ENCODE peak calls at places on chromosomes 4 and X, in seven cellular contexts. One of them, this sample, is unnamed.

GRCh38 chrX:130539721-130540321 is 138.0 kb downstream of the RBMX2 start:
- DNase-seq in naive thymus-derived CD8-positive, alpha-beta T cell: peak
- DNase-seq in ecto neural progenitor cell: peak
- DNase-seq in heart right ventricle: peak
- DNase-seq in GM12865: peak
- DNase-seq in amniotic stem cell: peak
- DNase-seq in cardiac septum: no peak
- DNase-seq in this sample: peak

GRCh38 chr4:78205601-78206000 is 148.5 kb downstream of the FRAS1 start:
- DNase-seq in naive thymus-derived CD8-positive, alpha-beta T cell: no peak
- DNase-seq in ecto neural progenitor cell: peak
- DNase-seq in heart right ventricle: no peak
- DNase-seq in GM12865: no peak
- DNase-seq in amniotic stem cell: no peak
- DNase-seq in cardiac septum: no peak
- DNase-seq in this sample: no peak

GRCh38 chr4:139633661-139634060 is 32.0 kb upstream of the MGST2 start:
- DNase-seq in naive thymus-derived CD8-positive, alpha-beta T cell: no peak
- DNase-seq in ecto neural progenitor cell: no peak
- DNase-seq in heart right ventricle: peak
- DNase-seq in GM12865: no peak
- DNase-seq in amniotic stem cell: no peak
- DNase-seq in cardiac septum: no peak
- DNase-seq in this sample: no peak

GRCh38 chr4:7861440-7861881 is 78.2 kb downstream of the AFAP1 start:
- DNase-seq in naive thymus-derived CD8-positive, alpha-beta T cell: no peak
- DNase-seq in ecto neural progenitor cell: no peak
- DNase-seq in heart right ventricle: peak
- DNase-seq in GM12865: no peak
- DNase-seq in amniotic stem cell: peak
- DNase-seq in cardiac septum: no peak
- DNase-seq in this sample: peak

GRCh38 chr4:46392421-46392820 is 2.5 kb upstream of the GABRA2 start:
- DNase-seq in naive thymus-derived CD8-positive, alpha-beta T cell: no peak
- DNase-seq in ecto neural progenitor cell: no peak
- DNase-seq in heart right ventricle: no peak
- DNase-seq in GM12865: no peak
- DNase-seq in amniotic stem cell: no peak
- DNase-seq in cardiac septum: no peak
- DNase-seq in this sample: no peak

GRCh38 chrX:66912417-66912816 is 273.5 kb upstream of the EDA2R start:
- DNase-seq in naive thymus-derived CD8-positive, alpha-beta T cell: no peak
- DNase-seq in ecto neural progenitor cell: no peak
- DNase-seq in heart right ventricle: no peak
- DNase-seq in GM12865: no peak
- DNase-seq in amniotic stem cell: no peak
- DNase-seq in cardiac septum: no peak
- DNase-seq in this sample: no peak

GRCh38 chrX:80817002-80817401 is 7.3 kb upstream of the BRWD3 start:
- DNase-seq in naive thymus-derived CD8-positive, alpha-beta T cell: no peak
- DNase-seq in ecto neural progenitor cell: no peak
- DNase-seq in heart right ventricle: no peak
- DNase-seq in GM12865: no peak
- DNase-seq in amniotic stem cell: no peak
- DNase-seq in cardiac septum: no peak
- DNase-seq in this sample: no peak

GRCh38 chrX:132631579-132632232 is 142.9 kb upstream of the MBNL3 start:
- DNase-seq in naive thymus-derived CD8-positive, alpha-beta T cell: no peak
- DNase-seq in ecto neural progenitor cell: no peak
- DNase-seq in heart right ventricle: no peak
- DNase-seq in GM12865: peak
- DNase-seq in amniotic stem cell: no peak
- DNase-seq in cardiac septum: no peak
- DNase-seq in this sample: peak

GRCh38 chrX:81280148-81280547 is 78.2 kb downstream of the SH3BGRL start:
- DNase-seq in naive thymus-derived CD8-positive, alpha-beta T cell: no peak
- DNase-seq in ecto neural progenitor cell: no peak
- DNase-seq in heart right ventricle: no peak
- DNase-seq in GM12865: no peak
- DNase-seq in amniotic stem cell: no peak
- DNase-seq in cardiac septum: no peak
- DNase-seq in this sample: no peak

GRCh38 chr4:119039779-119040178 is 95.9 kb upstream of the MYOZ2 start:
- DNase-seq in naive thymus-derived CD8-positive, alpha-beta T cell: no peak
- DNase-seq in ecto neural progenitor cell: no peak
- DNase-seq in heart right ventricle: no peak
- DNase-seq in GM12865: no peak
- DNase-seq in amniotic stem cell: no peak
- DNase-seq in cardiac septum: no peak
- DNase-seq in this sample: no peak

GRCh38 chrX:48025561-48025960 is 18.8 kb downstream of the SPACA5 start:
- DNase-seq in naive thymus-derived CD8-positive, alpha-beta T cell: peak
- DNase-seq in ecto neural progenitor cell: no peak
- DNase-seq in heart right ventricle: no peak
- DNase-seq in GM12865: peak
- DNase-seq in amniotic stem cell: no peak
- DNase-seq in cardiac septum: no peak
- DNase-seq in this sample: peak

GRCh38 chrX:147736045-147736444 is 175.7 kb upstream of the FMR1 start:
- DNase-seq in naive thymus-derived CD8-positive, alpha-beta T cell: no peak
- DNase-seq in ecto neural progenitor cell: no peak
- DNase-seq in heart right ventricle: no peak
- DNase-seq in GM12865: no peak
- DNase-seq in amniotic stem cell: no peak
- DNase-seq in cardiac septum: no peak
- DNase-seq in this sample: no peak

GRCh38 chr4:5718411-5718810 is 7.4 kb downstream of the EVC start:
- DNase-seq in naive thymus-derived CD8-positive, alpha-beta T cell: no peak
- DNase-seq in ecto neural progenitor cell: no peak
- DNase-seq in heart right ventricle: no peak
- DNase-seq in GM12865: no peak
- DNase-seq in amniotic stem cell: no peak
- DNase-seq in cardiac septum: no peak
- DNase-seq in this sample: no peak

GRCh38 chrX:20481632-20482031 is 214.9 kb upstream of the RPS6KA3 start:
- DNase-seq in naive thymus-derived CD8-positive, alpha-beta T cell: no peak
- DNase-seq in ecto neural progenitor cell: no peak
- DNase-seq in heart right ventricle: no peak
- DNase-seq in GM12865: no peak
- DNase-seq in amniotic stem cell: no peak
- DNase-seq in cardiac septum: no peak
- DNase-seq in this sample: peak

GRCh38 chr4:106707776-106708603 is 328.1 kb downstream of the DKK2 start:
- DNase-seq in naive thymus-derived CD8-positive, alpha-beta T cell: no peak
- DNase-seq in ecto neural progenitor cell: no peak
- DNase-seq in heart right ventricle: no peak
- DNase-seq in GM12865: no peak
- DNase-seq in amniotic stem cell: no peak
- DNase-seq in cardiac septum: no peak
- DNase-seq in this sample: no peak

GRCh38 chrX:40007136-40007535 is 90.6 kb downstream of the BCOR start:
- DNase-seq in naive thymus-derived CD8-positive, alpha-beta T cell: no peak
- DNase-seq in ecto neural progenitor cell: peak
- DNase-seq in heart right ventricle: no peak
- DNase-seq in GM12865: no peak
- DNase-seq in amniotic stem cell: no peak
- DNase-seq in cardiac septum: no peak
- DNase-seq in this sample: no peak

GRCh38 chr4:176781739-176782100 is 11.0 kb downstream of the VEGFC start:
- DNase-seq in naive thymus-derived CD8-positive, alpha-beta T cell: no peak
- DNase-seq in ecto neural progenitor cell: no peak
- DNase-seq in heart right ventricle: no peak
- DNase-seq in GM12865: no peak
- DNase-seq in amniotic stem cell: no peak
- DNase-seq in cardiac septum: no peak
- DNase-seq in this sample: no peak

GRCh38 chrX:71163010-71163409 is 18.4 kb downstream of the NLGN3 start:
- DNase-seq in naive thymus-derived CD8-positive, alpha-beta T cell: no peak
- DNase-seq in ecto neural progenitor cell: no peak
- DNase-seq in heart right ventricle: no peak
- DNase-seq in GM12865: no peak
- DNase-seq in amniotic stem cell: no peak
- DNase-seq in cardiac septum: no peak
- DNase-seq in this sample: no peak

GRCh38 chr4:185567828-185568442 is 32.6 kb upstream of the PDLIM3 start:
- DNase-seq in naive thymus-derived CD8-positive, alpha-beta T cell: no peak
- DNase-seq in ecto neural progenitor cell: no peak
- DNase-seq in heart right ventricle: peak
- DNase-seq in GM12865: no peak
- DNase-seq in amniotic stem cell: no peak
- DNase-seq in cardiac septum: no peak
- DNase-seq in this sample: no peak

GRCh38 chr4:41095192-41095872 is 119.0 kb downstream of the APBB2 start:
- DNase-seq in naive thymus-derived CD8-positive, alpha-beta T cell: no peak
- DNase-seq in ecto neural progenitor cell: no peak
- DNase-seq in heart right ventricle: no peak
- DNase-seq in GM12865: no peak
- DNase-seq in amniotic stem cell: no peak
- DNase-seq in cardiac septum: no peak
- DNase-seq in this sample: no peak

GRCh38 chr4:62517721-62518120 is 1317.6 kb downstream of the ADGRL3 start:
- DNase-seq in naive thymus-derived CD8-positive, alpha-beta T cell: no peak
- DNase-seq in ecto neural progenitor cell: no peak
- DNase-seq in heart right ventricle: no peak
- DNase-seq in GM12865: no peak
- DNase-seq in amniotic stem cell: no peak
- DNase-seq in cardiac septum: no peak
- DNase-seq in this sample: no peak

GRCh38 chr4:27048350-27049100 is 187.9 kb downstream of the STIM2 start:
- DNase-seq in naive thymus-derived CD8-positive, alpha-beta T cell: no peak
- DNase-seq in ecto neural progenitor cell: no peak
- DNase-seq in heart right ventricle: no peak
- DNase-seq in GM12865: peak
- DNase-seq in amniotic stem cell: no peak
- DNase-seq in cardiac septum: no peak
- DNase-seq in this sample: no peak

GRCh38 chr4:10299601-10300000 is 157.6 kb downstream of the ZNF518B start:
- DNase-seq in naive thymus-derived CD8-positive, alpha-beta T cell: no peak
- DNase-seq in ecto neural progenitor cell: no peak
- DNase-seq in heart right ventricle: no peak
- DNase-seq in GM12865: no peak
- DNase-seq in amniotic stem cell: no peak
- DNase-seq in cardiac septum: no peak
- DNase-seq in this sample: no peak

GRCh38 chr4:84493092-84493850 is 5.8 kb downstream of the NKX6-1 start:
- DNase-seq in naive thymus-derived CD8-positive, alpha-beta T cell: no peak
- DNase-seq in ecto neural progenitor cell: peak
- DNase-seq in heart right ventricle: no peak
- DNase-seq in GM12865: peak
- DNase-seq in amniotic stem cell: no peak
- DNase-seq in cardiac septum: no peak
- DNase-seq in this sample: no peak